ENCODE peak calls at places on chromosomes 11 and 22, in four cellular contexts. S is spleen, P is SK-N-SH, K is breast epithelium. V is an unnamed sample.

GRCh38 chr11:66015094-66015881 is 3.5 kb downstream of the CST6 start:
- DNase-seq in P (no peak), K (no peak), S (no peak), V (no peak)

GRCh38 chr11:29943347-29943746 is 73.5 kb downstream of the KCNA4 start:
- DNase-seq in K (no peak), S (no peak), P (no peak), V (no peak)

GRCh38 chr11:78406568-78407196 is 10.9 kb downstream of the GAB2 start:
- DNase-seq in P (no peak), S (no peak), K (no peak), V (no peak)

GRCh38 chr11:8698917-8699441 is 16.4 kb downstream of the RPL27A start:
- DNase-seq in S (no peak), P (no peak), K (no peak), V (no peak)

GRCh38 chr11:110297082-110297725 is 790 bp upstream of the RDX start:
- DNase-seq in P (no peak), K (no peak), S (no peak), V (no peak)

GRCh38 chr22:19090586-19091127 is 31.6 kb downstream of the DGCR2 start:
- DNase-seq in P (no peak), S (no peak), K (no peak), V (no peak)

GRCh38 chr11:12377106-12377823 is at the start of gene PARVA:
- DNase-seq in P (no peak), K (peak), S (no peak), V (peak)

GRCh38 chr22:42247596-42247995 is 22.9 kb downstream of the TCF20 start:
- DNase-seq in S (no peak), P (no peak), K (no peak), V (no peak)

GRCh38 chr22:20020533-20021195 is at the start of gene TANGO2:
- DNase-seq in S (peak), K (peak), P (peak), V (peak)

GRCh38 chr22:44023404-44024287 is 456 bp upstream of the PARVB start:
- DNase-seq in P (peak), K (no peak), S (peak), V (no peak)

GRCh38 chr11:64266339-64266738 is 15.0 kb downstream of the PLCB3 start:
- DNase-seq in S (peak), K (no peak), P (no peak), V (no peak)

GRCh38 chr22:49763696-49764095 is 64.0 kb downstream of the BRD1 start:
- DNase-seq in S (peak), K (peak), P (peak), V (no peak)

GRCh38 chr22:37464181-37464580 is 22.0 kb downstream of the MFNG start:
- DNase-seq in S (no peak), K (no peak), P (peak), V (no peak)

GRCh38 chr22:41966607-41967240 is 2.5 kb upstream of the SEPTIN3 start:
- DNase-seq in P (peak), S (no peak), K (no peak), V (peak)

GRCh38 chr11:116962108-116962507 is 124.7 kb upstream of the APOA1 start:
- DNase-seq in K (no peak), S (no peak), P (no peak), V (no peak)

GRCh38 chr11:81267246-81267645 is 1466.4 kb downstream of the FAM181B start:
- DNase-seq in P (no peak), S (no peak), K (no peak), V (no peak)

GRCh38 chr11:108853151-108853550 is 188.3 kb downstream of the DDX10 start:
- DNase-seq in K (no peak), S (no peak), P (no peak), V (no peak)

GRCh38 chr11:65625628-65626342 is 10.2 kb downstream of the PCNX3 start:
- DNase-seq in K (no peak), P (peak), S (peak), V (peak)

GRCh38 chr11:73172992-73173656 is 31.0 kb upstream of the FCHSD2 start:
- DNase-seq in K (no peak), P (no peak), S (no peak), V (no peak)

GRCh38 chr11:94557391-94557790 is 9.8 kb upstream of the PIWIL4 start:
- DNase-seq in K (no peak), P (no peak), S (no peak), V (no peak)
- TF ChIP-seq POLR2AphosphoS5 in K (no peak), P (no peak), S (no peak), V (no peak)

GRCh38 chr11:121499405-121499804 is 46.6 kb upstream of the SORL1-AS1 start:
- DNase-seq in P (no peak), K (no peak), S (no peak), V (no peak)
- TF ChIP-seq POLR2AphosphoS5 in P (no peak), K (no peak), S (no peak), V (no peak)

GRCh38 chr11:10638285-10638684 is 55.3 kb downstream of the IRAG1 start:
- DNase-seq in P (peak), K (no peak), S (no peak), V (no peak)
- TF ChIP-seq POLR2AphosphoS5 in P (no peak), K (no peak), S (no peak), V (no peak)

DNA sequence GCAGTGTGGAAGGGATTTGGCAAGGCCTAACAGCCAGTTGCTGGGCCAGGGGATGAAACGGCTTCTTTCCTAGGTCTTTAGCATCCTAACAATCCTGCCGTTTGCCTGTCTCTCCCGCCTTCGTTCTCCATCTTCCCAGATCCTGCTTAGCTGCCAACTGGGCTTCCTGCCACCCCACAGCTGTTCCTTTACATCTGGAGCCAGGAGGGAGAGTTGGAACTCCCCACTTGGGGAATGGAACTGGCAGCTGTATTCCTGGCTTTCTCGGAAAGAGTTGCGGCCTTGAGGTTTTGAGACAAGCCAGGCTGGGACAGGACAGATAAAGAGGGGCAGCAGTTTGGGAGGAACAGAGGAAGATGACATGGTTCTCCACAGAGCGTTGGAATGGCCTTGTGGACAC is 59.6 kb downstream of the ST3GAL4 start:
- DNase-seq in P (no peak), K (peak), S (no peak), V (no peak)
- TF ChIP-seq POLR2AphosphoS5 in P (no peak), K (peak), S (peak), V (no peak)

V was measured in prostate gland.